ENCODE peak calls at places on chromosomes 1 and 21, in four cellular contexts. G is KBM-7, A is HuH-7, F is retina. N is an unnamed sample.

GRCh38 chr21:31042080-31042464 is 3.8 kb upstream of the KRTAP19-8 start:
- DNase-seq in G (no peak), F (no peak), A (no peak), N (no peak)

GRCh38 chr1:218674280-218674773 is 329.2 kb downstream of the TGFB2 start:
- DNase-seq in A (peak), G (peak), F (peak), N (peak)

GRCh38 chr1:7389201-7389785 is 381.8 kb upstream of the VAMP3 start:
- DNase-seq in G (no peak), F (no peak), A (no peak), N (no peak)

GRCh38 chr1:64663654-64664053 is 81.2 kb upstream of the RAVER2 start:
- DNase-seq in A (peak), F (no peak), G (peak), N (peak)

GRCh38 chr1:109242387-109242786 is 7.0 kb upstream of the CELSR2 start:
- DNase-seq in A (no peak), F (no peak), G (no peak), N (no peak)

GRCh38 chr1:54218883-54219687 is 19.1 kb downstream of the MRPL37 start:
- DNase-seq in G (no peak), A (no peak), F (peak), N (peak)

GRCh38 chr1:201779351-201779880 is 49.5 kb upstream of the IPO9 start:
- DNase-seq in F (no peak), G (no peak), A (no peak), N (no peak)

GRCh38 chr1:184002071-184002470 is 35.5 kb downstream of the COLGALT2 start:
- DNase-seq in A (no peak), G (no peak), F (no peak), N (peak)

GRCh38 chr1:170360601-170361000 is 171.4 kb upstream of the GORAB start:
- DNase-seq in F (no peak), A (no peak), G (no peak), N (no peak)

GRCh38 chr1:21681426-21681825 is 12.3 kb upstream of the RAP1GAP start:
- DNase-seq in G (no peak), F (no peak), A (no peak), N (no peak)

GRCh38 chr1:100038401-100039306 is 68.9 kb downstream of the SLC35A3 start:
- DNase-seq in G (peak), A (peak), F (peak), N (peak)

GRCh38 chr1:35637401-35637809 is 3.9 kb downstream of the PSMB2 start:
- DNase-seq in A (peak), F (no peak), G (peak), N (no peak)

GRCh38 chr1:12314328-12314903 is 84.6 kb downstream of the VPS13D start:
- DNase-seq in G (peak), F (peak), A (peak), N (no peak)

GRCh38 chr1:45843474-45843905 is 40.1 kb downstream of the MAST2 start:
- DNase-seq in A (no peak), F (no peak), G (peak), N (no peak)

GRCh38 chr1:6577831-6578525 is 1.8 kb upstream of the ZBTB48 start:
- DNase-seq in A (no peak), F (no peak), G (no peak), N (no peak)

GRCh38 chr1:235515844-235516512 is 11.7 kb upstream of the B3GALNT2 start:
- DNase-seq in G (no peak), F (no peak), A (no peak), N (no peak)

GRCh38 chr1:169060010-169060722 is 46.3 kb upstream of the ATP1B1 start:
- DNase-seq in F (no peak), A (peak), G (no peak), N (no peak)

GRCh38 chr1:116104667-116105066 is 6.5 kb upstream of the MAB21L3 start:
- DNase-seq in G (no peak), F (no peak), A (no peak), N (no peak)

GRCh38 chr1:234997201-234998173 is 131.2 kb downstream of the TOMM20 start:
- DNase-seq in G (no peak), F (no peak), A (no peak), N (no peak)

GRCh38 chr1:244394851-244395765 is 56.6 kb downstream of the ADSS2 start:
- DNase-seq in F (no peak), G (no peak), A (no peak), N (no peak)

GRCh38 chr1:22507582-22507981 is 55.7 kb upstream of the EPHA8 start:
- DNase-seq in G (no peak), F (no peak), A (no peak), N (no peak)

GRCh38 chr1:204282801-204283200 is 69.0 kb upstream of the GOLT1A start:
- DNase-seq in G (no peak), F (peak), A (no peak), N (no peak)

GRCh38 chr1:7387053-7387861 is 383.8 kb upstream of the VAMP3 start:
- DNase-seq in G (no peak), A (no peak), F (no peak), N (no peak)

GRCh38 chr1:44810101-44810761 is 1.9 kb downstream of the BTBD19 start:
- DNase-seq in A (no peak), G (no peak), F (no peak), N (no peak)

GRCh38 chr1:154998201-154998780 is 4.3 kb upstream of the ZBTB7B start:
- DNase-seq in A (no peak), G (no peak), F (no peak), N (no peak)

GRCh38 chr1:30404341-30404740 is 319.0 kb downstream of the MATN1 start:
- DNase-seq in A (no peak), F (no peak), G (no peak), N (no peak)

GRCh38 chr1:228009828-228010775 is 3.3 kb downstream of the WNT3A start:
- DNase-seq in G (no peak), F (peak), A (no peak), N (no peak)

GRCh38 chr1:1230656-1231399 is 973 bp downstream of the SDF4 start:
- DNase-seq in A (peak), G (peak), F (peak), N (no peak)

GRCh38 chr21:46066843-46067331 is 31.0 kb upstream of the COL6A2 start:
- DNase-seq in F (peak), A (no peak), G (no peak), N (peak)

GRCh38 chr1:168121314-168122029 is 15.3 kb downstream of the GPR161 start:
- DNase-seq in F (no peak), A (no peak), G (no peak), N (no peak)

GRCh38 chr1:211329764-211330201 is 3.1 kb downstream of the TRAF5 start:
- DNase-seq in F (no peak), A (no peak), G (no peak), N (no peak)

GRCh38 chr1:93723101-93723500 is 41.5 kb upstream of the BCAR3 start:
- DNase-seq in A (no peak), G (no peak), F (no peak), N (peak)

GRCh38 chr1:66916320-66916719 is 8.3 kb downstream of the DNAI4 start:
- DNase-seq in F (no peak), A (no peak), G (peak), N (no peak)

GRCh38 chr1:174998569-174999215 is 1.1 kb upstream of the CACYBP start:
- DNase-seq in F (no peak), G (peak), A (peak), N (peak)

GRCh38 chr1:45854724-45855123 is 51.3 kb downstream of the MAST2 start:
- DNase-seq in A (no peak), F (no peak), G (no peak), N (no peak)

GRCh38 chr1:203669739-203670138 is 43.1 kb downstream of the ATP2B4 start:
- DNase-seq in A (peak), G (no peak), F (no peak), N (no peak)

GRCh38 chr1:48093696-48094518 is 96.7 kb upstream of the TRABD2B start:
- DNase-seq in F (peak), A (peak), G (peak), N (peak)

GRCh38 chr1:234731371-234732085 is 121.5 kb upstream of the IRF2BP2 start:
- DNase-seq in A (no peak), G (peak), F (no peak), N (no peak)

GRCh38 chr1:209266590-209267172 is 316.8 kb upstream of the CAMK1G start:
- DNase-seq in G (no peak), A (no peak), F (no peak), N (no peak)

GRCh38 chr1:19163261-19163660 is 46.8 kb downstream of the UBR4 start:
- DNase-seq in G (no peak), F (no peak), A (no peak), N (no peak)

N was measured in neural progenitor cell.